ENCODE peak calls at places on chromosomes 13 and 19, in eight cellular contexts. K is RWPE1; U is activated CD4-positive, alpha-beta T cell treated with anti-CD3 and anti-CD28 coated beads, Interleukin-2, amount 10 ng/mL, durations not matched to agents 7 days and 5 days; Z is HS-5; S is non-pigmented ciliary epithelial cell; D is NCI-H2081; W is type B pancreatic cell; B is T follicular helper cell. E is an unnamed sample.

GRCh38 chr13:74135306-74136088 is 1.3 kb upstream of the KLF12 start:
- DNase-seq in W (peak; percentile 88), B (peak; percentile 27), K (peak; percentile 55), Z (no peak), U (peak; percentile 62), D (peak; percentile 67), S (no peak), E (peak; percentile 89)

GRCh38 chr19:55345818-55346724 is 6.4 kb downstream of the KMT5C start:
- DNase-seq in K (no peak), W (no peak), U (no peak), S (no peak), B (no peak), Z (no peak), D (no peak), E (no peak)

GRCh38 chr19:11373166-11373884 is 1.1 kb upstream of the SWSAP1 start:
- DNase-seq in W (no peak), K (peak; percentile 60), U (no peak), D (peak; percentile 60), B (no peak), S (no peak), Z (no peak), E (peak; percentile 84)

GRCh38 chr13:96089749-96090239 is at the start of gene HS6ST3:
- DNase-seq in U (no peak), K (peak; percentile 17), Z (no peak), S (no peak), B (no peak), D (peak; percentile 60), W (peak; percentile 69), E (peak; percentile 75)

GRCh38 chr19:49357186-49357585 is 5.0 kb downstream of the TEAD2 start:
- DNase-seq in Z (no peak), U (no peak), K (no peak), W (no peak), B (no peak), S (no peak), D (no peak), E (no peak)

GRCh38 chr19:3710265-3710812 is 2.2 kb downstream of the TJP3 start:
- DNase-seq in W (no peak), K (peak; percentile 62), Z (no peak), D (no peak), S (no peak), U (no peak), B (no peak), E (peak; percentile 68)

GRCh38 chr19:51108805-51109146 is 567 bp upstream of the CTU1 start:
- DNase-seq in D (no peak), S (no peak), Z (no peak), K (no peak), B (no peak), W (no peak), U (no peak), E (no peak)

GRCh38 chr19:1864480-1865171 is 1.2 kb upstream of the KLF16 start:
- DNase-seq in Z (no peak), D (no peak), W (no peak), U (peak; percentile 58), K (no peak), S (no peak), B (no peak), E (peak; percentile 90)

GRCh38 chr13:63691474-63691873 is 2275.8 kb upstream of the PCDH20 start:
- DNase-seq in B (no peak), K (no peak), Z (no peak), D (no peak), U (no peak), S (no peak), W (no peak), E (no peak)

GRCh38 chr19:6475321-6476108 is 6.1 kb downstream of the DENND1C start:
- DNase-seq in K (no peak), U (no peak), D (no peak), W (no peak), B (no peak), Z (no peak), S (no peak), E (peak; percentile 66)

GRCh38 chr13:82747948-82748347 is 1134.3 kb downstream of the SLITRK1 start:
- DNase-seq in U (no peak), B (no peak), S (no peak), Z (no peak), D (no peak), W (no peak), K (no peak), E (no peak)